ENCODE peak calls at places on chromosomes 13 and 19, in eight cellular contexts. C, Y, S, A, X, E, H and Q are unnamed samples.

GRCh38 chr19:28934626-28935025 is 278.3 kb downstream of the UQCRFS1 start:
- DNase-seq in E (no peak), H (no peak), C (no peak), S (no peak), Y (no peak), A (no peak), X (no peak), Q (no peak)

GRCh38 chr19:32397736-32398135 is 7.8 kb upstream of the DPY19L3 start:
- DNase-seq in A (no peak), X (no peak), S (no peak), Y (no peak), E (no peak), C (no peak), H (no peak), Q (no peak)

GRCh38 chr19:42052241-42052863 is 17.7 kb downstream of the GRIK5 start:
- DNase-seq in S (no peak), E (no peak), A (no peak), C (no peak), Y (no peak), H (no peak), X (no peak), Q (peak)

GRCh38 chr13:31884556-31884955 is 145.2 kb downstream of the RXFP2 start:
- DNase-seq in Y (no peak), E (no peak), A (no peak), H (no peak), S (no peak), C (no peak), X (no peak), Q (no peak)

GRCh38 chr19:58382997-58383603 is 2.3 kb upstream of the ZNF837 start:
- DNase-seq in A (no peak), C (no peak), Y (no peak), H (no peak), S (no peak), X (no peak), E (no peak), Q (no peak)

GRCh38 chr19:763181-763580 is 12.3 kb downstream of the MISP start:
- DNase-seq in E (no peak), C (no peak), Y (no peak), X (no peak), S (no peak), H (no peak), A (no peak), Q (no peak)

GRCh38 chr19:5339950-5340636 is 519 bp downstream of the PTPRS start:
- DNase-seq in E (no peak), Y (peak), S (no peak), A (peak), H (no peak), X (no peak), C (no peak), Q (peak)

GRCh38 chr13:89628567-89628966 is 1718.9 kb upstream of the MIR17HG start:
- DNase-seq in A (no peak), E (no peak), X (no peak), S (no peak), C (no peak), Y (no peak), H (no peak), Q (no peak)

GRCh38 chr13:97142452-97142851 is 79.7 kb upstream of the MBNL2 start:
- DNase-seq in X (no peak), E (no peak), S (no peak), H (no peak), A (peak), C (peak), Y (no peak), Q (no peak)

GRCh38 chr13:112055417-112056206 is 11.3 kb upstream of the SOX1 start:
- DNase-seq in H (no peak), Y (peak), C (no peak), S (no peak), E (no peak), A (no peak), X (no peak), Q (no peak)

GRCh38 chr13:107765724-107766436 is 449.5 kb downstream of the LIG4 start:
- DNase-seq in S (no peak), H (no peak), E (no peak), A (no peak), Y (no peak), C (no peak), X (no peak), Q (no peak)

GRCh38 chr19:1840541-1841115 is 7.7 kb downstream of the REXO1 start:
- DNase-seq in A (no peak), Y (no peak), E (no peak), X (no peak), S (no peak), H (no peak), C (peak), Q (no peak)

GRCh38 chr19:47663435-47663910 is 49.7 kb upstream of the EHD2 start:
- DNase-seq in S (no peak), C (no peak), H (peak), A (peak), Y (no peak), X (no peak), E (no peak), Q (no peak)

GRCh38 chr13:24040835-24041234 is 119.7 kb upstream of the SPATA13 start:
- DNase-seq in H (no peak), Y (no peak), S (no peak), E (no peak), A (no peak), X (no peak), C (no peak), Q (no peak)

GRCh38 chr19:28864577-28865042 is 348.3 kb downstream of the UQCRFS1 start:
- DNase-seq in S (no peak), Y (no peak), H (no peak), A (no peak), E (no peak), X (no peak), C (peak), Q (no peak)

GRCh38 chr13:32881074-32881791 is 135.0 kb upstream of the KL start:
- DNase-seq in X (no peak), E (no peak), A (no peak), S (no peak), Y (no peak), H (peak), C (no peak), Q (no peak)

GRCh38 chr13:95552539-95553270 is at the start of gene CLDN10:
- DNase-seq in H (no peak), A (peak), X (no peak), Y (no peak), S (no peak), E (no peak), C (no peak), Q (no peak)

GRCh38 chr19:897442-898039 is 4.3 kb downstream of the RNU6-9 start:
- DNase-seq in C (no peak), Y (no peak), A (no peak), X (no peak), S (no peak), E (no peak), H (no peak), Q (no peak)